ENCODE peak calls at places on chromosomes 5 and 9, in nine cellular contexts. T is globus pallidus, P is iPS-NIHi11, S is NCI-H2029, Q is fibroblast of the aortic adventitia, X is chondrocyte, Z is natural killer cell, I is activated T-cell treated with anti-CD3 and anti-CD28 coated beads for 1 hour, A is NCI-H1105 treated with DMSO at 0.1 percent for 48 hours. V is an unnamed sample.

GRCh38 chr5:67858470-67859096 is 357.0 kb upstream of the PIK3R1 start:
- DNase-seq in I (no peak), Q (no peak), X (no peak), Z (no peak), A (no peak), S (no peak), T (no peak), P (no peak), V (no peak)

GRCh38 chr5:181189363-181189961 is 15.5 kb downstream of the TRIM7 start:
- DNase-seq in S (no peak), I (no peak), T (peak), X (no peak), P (no peak), Q (peak), A (no peak), Z (peak), V (no peak)

GRCh38 chr5:86974910-86975309 is 292.8 kb upstream of the RASA1 start:
- DNase-seq in T (no peak), A (no peak), S (no peak), Z (no peak), Q (peak), I (no peak), P (no peak), X (no peak), V (no peak)

GRCh38 chr5:81179959-81180358 is 53.2 kb upstream of the CKMT2 start:
- DNase-seq in T (no peak), P (no peak), Q (no peak), I (no peak), X (no peak), A (no peak), Z (no peak), S (no peak), V (no peak)

GRCh38 chr5:81544351-81545001 is 150.5 kb upstream of the ACOT12 start:
- DNase-seq in Z (no peak), S (no peak), T (no peak), Q (peak), I (no peak), X (no peak), A (no peak), P (no peak), V (no peak)

GRCh38 chr5:44646016-44646415 is 162.7 kb upstream of the MRPS30 start:
- DNase-seq in S (no peak), P (no peak), I (no peak), Z (no peak), T (no peak), Q (no peak), A (no peak), X (no peak), V (no peak)

GRCh38 chr9:3520564-3520963 is 5.2 kb downstream of the RFX3 start:
- DNase-seq in Q (no peak), X (no peak), I (no peak), Z (no peak), P (no peak), A (no peak), S (no peak), T (no peak), V (no peak)

GRCh38 chr5:72126796-72127195 is 19.5 kb downstream of the MAP1B start:
- DNase-seq in Q (peak), I (no peak), X (no peak), Z (no peak), T (no peak), S (peak), A (no peak), P (no peak), V (no peak)

GRCh38 chr5:99955006-99955405 is 580.2 kb upstream of the FAM174A start:
- DNase-seq in I (no peak), Q (no peak), Z (no peak), A (no peak), T (no peak), X (no peak), P (no peak), S (no peak), V (no peak)

GRCh38 chr9:20945269-20945668 is 86.2 kb downstream of the HACD4 start:
- DNase-seq in A (no peak), X (no peak), Q (no peak), S (no peak), Z (no peak), P (no peak), I (no peak), T (peak), V (no peak)

GRCh38 chr9:34983209-34983608 is 6.3 kb upstream of the DNAJB5 start:
- DNase-seq in P (no peak), S (no peak), I (no peak), A (no peak), T (no peak), Q (no peak), X (no peak), Z (no peak), V (no peak)

GRCh38 chr9:129584136-129584535 is 36.8 kb downstream of the C9orf50 start:
- DNase-seq in T (peak), A (peak), X (no peak), P (peak), I (peak), Z (no peak), S (peak), Q (peak), V (peak)

GRCh38 chr5:175475248-175475647 is 3.1 kb upstream of the SFXN1 start:
- DNase-seq in A (no peak), Q (no peak), I (no peak), X (no peak), P (no peak), T (no peak), Z (no peak), S (no peak), V (no peak)

GRCh38 chr5:135632806-135633205 is 54.0 kb upstream of the CXCL14 start:
- DNase-seq in T (no peak), P (no peak), X (no peak), S (no peak), I (no peak), Z (no peak), A (no peak), Q (no peak), V (no peak)

GRCh38 chr5:61228691-61229280 is 66.5 kb upstream of the SMIM15 start:
- DNase-seq in S (no peak), X (no peak), A (no peak), P (peak), Z (no peak), Q (peak), I (no peak), T (no peak), V (no peak)

GRCh38 chr5:39138892-39139291 is 64.7 kb upstream of the RICTOR start:
- DNase-seq in P (no peak), A (no peak), S (no peak), T (no peak), Z (no peak), X (no peak), Q (peak), I (no peak), V (peak)

GRCh38 chr5:7348168-7348802 is 47.7 kb upstream of the ADCY2 start:
- DNase-seq in P (no peak), Z (no peak), X (no peak), A (no peak), I (no peak), T (peak), S (no peak), Q (no peak), V (no peak)

GRCh38 chr5:135304352-135305221 is 94.4 kb downstream of the MACROH2A1 start:
- DNase-seq in A (no peak), T (no peak), S (no peak), P (peak), Q (no peak), X (no peak), Z (no peak), I (no peak), V (no peak)

GRCh38 chr5:139955616-139956283 is 87.3 kb downstream of the NRG2 start:
- DNase-seq in Q (no peak), P (peak), S (no peak), Z (no peak), T (no peak), I (no peak), X (no peak), A (no peak), V (no peak)

GRCh38 chr5:36683821-36684434 is 77.5 kb downstream of the SLC1A3 start:
- DNase-seq in Q (no peak), Z (no peak), X (no peak), T (peak), S (no peak), P (no peak), A (no peak), I (no peak), V (peak)

GRCh38 chr5:5933651-5934050 is 444.7 kb downstream of the MED10 start:
- DNase-seq in S (no peak), I (no peak), X (no peak), T (no peak), P (no peak), Z (no peak), Q (no peak), A (no peak), V (no peak)

GRCh38 chr9:126750941-126751725 is 53.7 kb upstream of the ZBTB43 start:
- DNase-seq in I (no peak), Q (no peak), A (no peak), P (no peak), X (no peak), S (no peak), Z (no peak), T (no peak), V (no peak)

GRCh38 chr9:4640027-4640426 is 22.1 kb upstream of the PLPP6 start:
- DNase-seq in I (peak), X (no peak), T (no peak), A (peak), P (peak), Z (no peak), Q (peak), S (no peak), V (no peak)

GRCh38 chr5:14900661-14901461 is 29.3 kb upstream of the ANKH start:
- DNase-seq in Q (peak), P (no peak), S (no peak), X (no peak), T (no peak), Z (no peak), A (no peak), I (no peak), V (peak)

GRCh38 chr9:22256381-22256780 is 190.2 kb upstream of the DMRTA1 start:
- DNase-seq in Z (no peak), Q (no peak), A (no peak), P (no peak), T (no peak), X (no peak), S (no peak), I (no peak), V (no peak)

GRCh38 chr5:133925866-133926488 is 42.4 kb downstream of the C5orf15 start:
- DNase-seq in X (no peak), I (no peak), Z (no peak), T (no peak), A (no peak), S (no peak), Q (no peak), P (no peak), V (no peak)

GRCh38 chr5:59640411-59640810 is 253.1 kb downstream of the PDE4D start:
- DNase-seq in I (no peak), T (no peak), A (no peak), Q (no peak), P (no peak), X (no peak), S (no peak), Z (no peak), V (no peak)

V was measured in AG04450.